ENCODE peak calls at places on chromosomes 7 and 10, in four cellular contexts. B, S, Z and E are unnamed samples.

GRCh38 chr10:73836427-73836826 is 25.0 kb upstream of the NDST2 start:
- DNase-seq in S (no peak), B (no peak), Z (no peak), E (no peak)

GRCh38 chr10:94361161-94361794 is 1.5 kb downstream of the NOC3L start:
- DNase-seq in S (peak; percentile 6), B (no peak), Z (no peak), E (no peak)

GRCh38 chr7:26898917-26899316 is 34.5 kb upstream of the SKAP2 start:
- DNase-seq in Z (no peak), B (no peak), S (peak; percentile 2), E (no peak)

GRCh38 chr10:3782456-3783312 is 2.3 kb downstream of the KLF6 start:
- DNase-seq in B (peak; percentile 45), S (peak; percentile 95), Z (no peak), E (peak; percentile 68)

GRCh38 chr7:1707756-1708611 is 37.9 kb downstream of the ELFN1 start:
- DNase-seq in B (no peak), Z (no peak), S (no peak), E (no peak)

GRCh38 chr7:151142686-151143040 is 24.8 kb downstream of the GBX1 start:
- DNase-seq in S (no peak), B (no peak), Z (no peak), E (no peak)

GRCh38 chr7:111290419-111290818 is 199.5 kb downstream of the LRRN3 start:
- DNase-seq in Z (no peak), S (no peak), B (no peak), E (no peak)

GRCh38 chr7:145848691-145849090 is 267.9 kb upstream of the CNTNAP2 start:
- DNase-seq in Z (no peak), S (no peak), B (no peak), E (no peak)

GRCh38 chr10:86653379-86653778 is 968 bp upstream of the OPN4 start:
- DNase-seq in B (no peak), Z (no peak), S (no peak), E (no peak)